ENCODE peak calls at places on chromosome 19, in five cellular contexts. One of them, this sample, is unnamed.

GRCh38 chr19:7845390-7846179 is 15.6 kb downstream of the EVI5L start:
- DNase-seq in A549: no peak
- DNase-seq in heart left ventricle: no peak
- DNase-seq in cardiac muscle cell: no peak
- DNase-seq in sigmoid colon: no peak
- DNase-seq in this sample: no peak

GRCh38 chr19:5023128-5023571 is 54.2 kb downstream of the KDM4B start:
- DNase-seq in A549: no peak
- DNase-seq in heart left ventricle: no peak
- DNase-seq in cardiac muscle cell: no peak
- DNase-seq in sigmoid colon: peak; percentile 91
- DNase-seq in this sample: no peak

GRCh38 chr19:34436716-34437115 is 8.5 kb downstream of the UBA2 start:
- DNase-seq in A549: no peak
- DNase-seq in heart left ventricle: no peak
- DNase-seq in cardiac muscle cell: no peak
- DNase-seq in sigmoid colon: no peak
- DNase-seq in this sample: no peak

GRCh38 chr19:34926685-34927375 is at the start of gene ZNF30:
- DNase-seq in A549: peak; percentile 96
- DNase-seq in heart left ventricle: peak; percentile 92
- DNase-seq in cardiac muscle cell: peak; percentile 96
- DNase-seq in sigmoid colon: peak; percentile 95
- DNase-seq in this sample: peak; percentile 89

GRCh38 chr19:44788971-44789370 is 11.3 kb downstream of the CBLC start:
- DNase-seq in A549: no peak
- DNase-seq in heart left ventricle: no peak
- DNase-seq in cardiac muscle cell: no peak
- DNase-seq in sigmoid colon: no peak
- DNase-seq in this sample: no peak

GRCh38 chr19:5138606-5139594 is 170.0 kb downstream of the KDM4B start:
- DNase-seq in A549: no peak
- DNase-seq in heart left ventricle: peak; percentile 62
- DNase-seq in cardiac muscle cell: no peak
- DNase-seq in sigmoid colon: no peak
- DNase-seq in this sample: peak; percentile 46

GRCh38 chr19:869245-870177 is 10.0 kb downstream of the CFD start:
- DNase-seq in A549: peak; percentile 66
- DNase-seq in heart left ventricle: peak; percentile 66
- DNase-seq in cardiac muscle cell: no peak
- DNase-seq in sigmoid colon: peak; percentile 96
- DNase-seq in this sample: no peak

GRCh38 chr19:58562126-58563033 is 4.0 kb upstream of the UBE2M start:
- DNase-seq in A549: no peak
- DNase-seq in heart left ventricle: no peak
- DNase-seq in cardiac muscle cell: peak; percentile 55
- DNase-seq in sigmoid colon: peak; percentile 80
- DNase-seq in this sample: no peak

GRCh38 chr19:43802216-43802951 is at the start of gene LYPD5:
- DNase-seq in A549: no peak
- DNase-seq in heart left ventricle: no peak
- DNase-seq in cardiac muscle cell: peak; percentile 6
- DNase-seq in sigmoid colon: no peak
- DNase-seq in this sample: no peak

GRCh38 chr19:2171349-2172145 is 7.8 kb downstream of the DOT1L start:
- DNase-seq in A549: no peak
- DNase-seq in heart left ventricle: no peak
- DNase-seq in cardiac muscle cell: peak; percentile 71
- DNase-seq in sigmoid colon: no peak
- DNase-seq in this sample: no peak

GRCh38 chr19:44512326-44513298 is 12.3 kb upstream of the ZNF180 start:
- DNase-seq in A549: peak; percentile 71
- DNase-seq in heart left ventricle: no peak
- DNase-seq in cardiac muscle cell: peak; percentile 20
- DNase-seq in sigmoid colon: no peak
- DNase-seq in this sample: no peak

GRCh38 chr19:39843919-39844793 is 2.0 kb downstream of the FBL start:
- DNase-seq in A549: peak; percentile 89
- DNase-seq in heart left ventricle: no peak
- DNase-seq in cardiac muscle cell: peak; percentile 53
- DNase-seq in sigmoid colon: no peak
- DNase-seq in this sample: no peak

GRCh38 chr19:35518313-35518712 is 4.9 kb upstream of the DMKN start:
- DNase-seq in A549: peak; percentile 62
- DNase-seq in heart left ventricle: no peak
- DNase-seq in cardiac muscle cell: no peak
- DNase-seq in sigmoid colon: no peak
- DNase-seq in this sample: no peak

GRCh38 chr19:46928951-46929350 is 68.2 kb downstream of the ARHGAP35 start:
- DNase-seq in A549: no peak
- DNase-seq in heart left ventricle: no peak
- DNase-seq in cardiac muscle cell: no peak
- DNase-seq in sigmoid colon: no peak
- DNase-seq in this sample: no peak

GRCh38 chr19:48676887-48677286 is 4.1 kb upstream of the NTN5 start:
- DNase-seq in A549: no peak
- DNase-seq in heart left ventricle: no peak
- DNase-seq in cardiac muscle cell: no peak
- DNase-seq in sigmoid colon: no peak
- DNase-seq in this sample: no peak

GRCh38 chr19:49592486-49593232 is 1.7 kb downstream of the PRR12 start:
- DNase-seq in A549: peak; percentile 76
- DNase-seq in heart left ventricle: no peak
- DNase-seq in cardiac muscle cell: peak; percentile 38
- DNase-seq in sigmoid colon: peak; percentile 69
- DNase-seq in this sample: no peak

GRCh38 chr19:50494186-50495019 is 16.6 kb downstream of the JOSD2 start:
- DNase-seq in A549: no peak
- DNase-seq in heart left ventricle: no peak
- DNase-seq in cardiac muscle cell: peak; percentile 42
- DNase-seq in sigmoid colon: peak; percentile 26
- DNase-seq in this sample: no peak

GRCh38 chr19:20479483-20479882 is 86.1 kb downstream of the ZNF737 start:
- DNase-seq in A549: no peak
- DNase-seq in heart left ventricle: no peak
- DNase-seq in cardiac muscle cell: no peak
- DNase-seq in sigmoid colon: no peak
- DNase-seq in this sample: no peak

DNA sequence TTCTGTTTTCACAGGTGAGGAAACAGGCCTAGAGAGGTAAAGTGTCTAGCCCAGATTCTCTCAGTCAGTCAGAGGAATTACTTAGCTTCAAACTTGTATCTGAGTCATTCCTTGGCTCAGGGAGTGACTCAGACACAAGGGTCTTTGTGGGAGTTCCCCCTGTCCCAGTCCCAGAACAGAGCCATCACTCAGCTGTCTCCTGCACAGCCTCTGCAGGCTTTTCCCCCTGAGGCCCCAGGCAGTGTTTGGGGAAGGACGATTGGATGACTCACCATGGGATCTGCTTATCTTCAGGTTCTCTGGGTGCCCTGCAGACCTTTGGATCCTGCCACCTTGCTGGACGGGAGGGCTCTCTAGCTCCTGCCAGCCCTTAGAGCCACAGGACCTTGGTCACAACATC is 13.2 kb downstream of the ZNF793 start:
- DNase-seq in A549: no peak
- DNase-seq in heart left ventricle: no peak
- DNase-seq in cardiac muscle cell: no peak
- DNase-seq in sigmoid colon: no peak
- DNase-seq in this sample: no peak
- H3K9me3 ChIP-seq in A549: peaks cover 76% of the 10 kb centered on the region
- H3K9me3 ChIP-seq in heart left ventricle: peaks cover 46% of the 10 kb centered on the region
- H3K9me3 ChIP-seq in cardiac muscle cell: no peaks in the 10 kb centered on the region
- H3K9me3 ChIP-seq in sigmoid colon: peaks cover 35% of the 10 kb centered on the region
- H3K9me3 ChIP-seq in this sample: peaks cover 31% of the 10 kb centered on the region

GRCh38 chr19:56355517-56355916 is 37.8 kb downstream of the ZNF582 start:
- DNase-seq in A549: no peak
- DNase-seq in heart left ventricle: no peak
- DNase-seq in cardiac muscle cell: no peak
- DNase-seq in sigmoid colon: no peak
- DNase-seq in this sample: no peak

GRCh38 chr19:56356944-56357343 is 36.4 kb downstream of the ZNF582 start:
- DNase-seq in A549: no peak
- DNase-seq in heart left ventricle: no peak
- DNase-seq in cardiac muscle cell: no peak
- DNase-seq in sigmoid colon: no peak
- DNase-seq in this sample: no peak

GRCh38 chr19:56360841-56361240 is 32.5 kb downstream of the ZNF582 start:
- DNase-seq in A549: no peak
- DNase-seq in heart left ventricle: no peak
- DNase-seq in cardiac muscle cell: no peak
- DNase-seq in sigmoid colon: no peak
- DNase-seq in this sample: no peak
- H3K9me3 ChIP-seq in A549: peaks cover 60% of the 10 kb centered on the region
- H3K9me3 ChIP-seq in heart left ventricle: peaks cover 24% of the 10 kb centered on the region
- H3K9me3 ChIP-seq in cardiac muscle cell: no peaks in the 10 kb centered on the region
- H3K9me3 ChIP-seq in sigmoid colon: peaks cover 11% of the 10 kb centered on the region
- H3K9me3 ChIP-seq in this sample: peaks cover 5% of the 10 kb centered on the region

DNA sequence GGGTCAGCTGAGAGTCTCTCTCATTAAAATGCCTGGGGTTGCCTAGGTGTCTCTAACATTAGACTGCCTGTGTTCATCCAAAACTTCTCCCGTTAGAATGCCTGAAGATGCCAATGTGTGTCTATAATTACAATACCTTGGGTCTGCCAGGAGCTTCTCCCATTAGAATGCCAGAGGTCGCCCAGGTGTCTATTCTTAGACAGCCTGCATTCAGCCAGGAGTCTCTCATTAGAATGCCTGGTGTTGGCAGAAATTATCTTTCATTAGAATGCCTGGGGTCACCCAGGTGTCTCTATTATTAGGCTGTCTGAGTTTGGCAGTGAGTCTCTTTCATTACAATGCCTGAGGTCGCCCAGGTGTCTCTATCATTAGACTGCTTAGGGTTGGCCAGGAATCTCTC is 1560.2 kb downstream of the UQCRFS1 start:
- DNase-seq in A549: no peak
- DNase-seq in heart left ventricle: no peak
- DNase-seq in cardiac muscle cell: no peak
- DNase-seq in sigmoid colon: no peak
- DNase-seq in this sample: no peak
- H3K9me3 ChIP-seq in A549: peaks cover 39% of the 10 kb centered on the region
- H3K9me3 ChIP-seq in heart left ventricle: peaks cover 8% of the 10 kb centered on the region
- H3K9me3 ChIP-seq in cardiac muscle cell: no peaks in the 10 kb centered on the region
- H3K9me3 ChIP-seq in sigmoid colon: peaks cover 38% of the 10 kb centered on the region
- H3K9me3 ChIP-seq in this sample: no peaks in the 10 kb centered on the region

DNA sequence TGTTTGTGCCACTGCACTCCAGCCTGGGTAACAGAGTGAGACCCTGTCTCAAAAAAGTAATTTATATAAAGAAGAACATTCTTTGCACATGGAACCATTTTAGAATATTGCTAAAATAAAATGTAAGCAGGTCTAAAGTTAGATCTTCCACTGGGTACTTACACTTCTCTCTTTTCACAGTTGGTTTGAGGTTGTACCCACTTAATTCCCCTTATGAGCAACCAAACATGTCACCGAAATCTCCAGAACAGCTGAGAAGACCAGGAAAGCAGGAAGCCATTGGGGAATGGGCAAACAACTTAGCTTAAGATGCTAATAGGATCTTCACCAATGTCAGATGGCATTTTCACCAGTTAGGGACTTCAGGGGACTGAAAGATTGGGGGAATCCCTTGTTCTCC is 18.8 kb downstream of the NLRP4 start:
- DNase-seq in A549: no peak
- DNase-seq in heart left ventricle: no peak
- DNase-seq in cardiac muscle cell: no peak
- DNase-seq in sigmoid colon: no peak
- DNase-seq in this sample: no peak
- H3K9me3 ChIP-seq in A549: peaks cover 13% of the 10 kb centered on the region
- H3K9me3 ChIP-seq in heart left ventricle: no peaks in the 10 kb centered on the region
- H3K9me3 ChIP-seq in cardiac muscle cell: no peaks in the 10 kb centered on the region
- H3K9me3 ChIP-seq in sigmoid colon: peaks cover 3% of the 10 kb centered on the region
- H3K9me3 ChIP-seq in this sample: no peaks in the 10 kb centered on the region

This sample was measured in lung.